ENCODE peak calls at places on chromosomes 4 and X, in ten cellular contexts. C, X, E, O, D, P, R, G, W and Q are unnamed samples.

GRCh38 chr4:25234390-25235367 is 846 bp downstream of the PI4K2B start:
- DNase-seq in C (peak), X (peak), E (no peak), O (peak), D (peak), P (peak), R (peak), G (peak), W (peak), Q (peak)

GRCh38 chr4:141636077-141636770 is at the start of gene IL15:
- DNase-seq in C (peak), X (no peak), E (peak), O (peak), D (peak), P (peak), R (peak), G (peak), W (peak), Q (peak)

GRCh38 chr4:142984871-142985585 is 138.9 kb upstream of the INPP4B start:
- DNase-seq in C (peak), X (no peak), E (peak), O (no peak), D (no peak), P (peak), R (peak), G (no peak), W (peak), Q (peak)

GRCh38 chrX:75784689-75785491 is at the start of gene MAGEE2:
- DNase-seq in C (no peak), X (no peak), E (no peak), O (no peak), D (peak), P (no peak), R (peak), G (no peak), W (no peak), Q (no peak)

GRCh38 chr4:150949943-150950342 is 65.1 kb downstream of the LRBA start:
- DNase-seq in C (no peak), X (no peak), E (no peak), O (no peak), D (no peak), P (no peak), R (no peak), G (no peak), W (no peak), Q (no peak)

GRCh38 chr4:120812216-120812615 is 110.3 kb downstream of the PRDM5 start:
- DNase-seq in C (no peak), X (no peak), E (no peak), O (no peak), D (no peak), P (peak), R (no peak), G (no peak), W (no peak), Q (no peak)

GRCh38 chrX:74446876-74447275 is 25.6 kb downstream of the SLC16A2 start:
- DNase-seq in C (no peak), X (no peak), E (no peak), O (no peak), D (no peak), P (no peak), R (no peak), G (no peak), W (no peak), Q (no peak)

GRCh38 chr4:7917669-7918068 is 22.0 kb downstream of the AFAP1 start:
- DNase-seq in C (no peak), X (no peak), E (no peak), O (no peak), D (no peak), P (no peak), R (no peak), G (no peak), W (no peak), Q (no peak)

GRCh38 chrX:44152867-44153266 is 179.7 kb upstream of the NDP start:
- DNase-seq in C (no peak), X (no peak), E (no peak), O (no peak), D (no peak), P (peak), R (no peak), G (no peak), W (no peak), Q (peak)

GRCh38 chr4:122930877-122931276 is 8.5 kb upstream of the NUDT6 start:
- DNase-seq in C (peak), X (no peak), E (no peak), O (no peak), D (no peak), P (peak), R (no peak), G (no peak), W (no peak), Q (peak)

GRCh38 chr4:135065366-135065765 is 863.8 kb upstream of the PABPC4L start:
- DNase-seq in C (no peak), X (no peak), E (no peak), O (no peak), D (no peak), P (peak), R (no peak), G (no peak), W (no peak), Q (no peak)

GRCh38 chr4:158812133-158812532 is 43.3 kb downstream of the FNIP2 start:
- DNase-seq in C (no peak), X (no peak), E (no peak), O (no peak), D (no peak), P (no peak), R (no peak), G (no peak), W (no peak), Q (no peak)

GRCh38 chrX:120459313-120459712 is 9.8 kb downstream of the LAMP2 start:
- DNase-seq in C (no peak), X (no peak), E (no peak), O (no peak), D (no peak), P (no peak), R (no peak), G (no peak), W (no peak), Q (no peak)

GRCh38 chrX:48684134-48684533 is 535 bp downstream of the WAS start:
- DNase-seq in C (no peak), X (no peak), E (no peak), O (no peak), D (no peak), P (no peak), R (no peak), G (no peak), W (no peak), Q (no peak)

GRCh38 chrX:22090181-22090580 is 58.1 kb downstream of the PHEX start:
- DNase-seq in C (no peak), X (peak), E (no peak), O (no peak), D (no peak), P (peak), R (no peak), G (no peak), W (no peak), Q (peak)

GRCh38 chr4:51960486-51960885 is 59.7 kb downstream of the LRRC66 start:
- DNase-seq in C (no peak), X (no peak), E (no peak), O (no peak), D (no peak), P (no peak), R (no peak), G (no peak), W (no peak), Q (peak)

GRCh38 chrX:132967049-132967448 is 8.6 kb upstream of the HS6ST2 start:
- DNase-seq in C (no peak), X (no peak), E (no peak), O (no peak), D (no peak), P (no peak), R (no peak), G (no peak), W (no peak), Q (no peak)

GRCh38 chr4:184444215-184444952 is 30.0 kb downstream of the IRF2 start:
- DNase-seq in C (no peak), X (no peak), E (no peak), O (no peak), D (no peak), P (peak), R (no peak), G (no peak), W (no peak), Q (no peak)

GRCh38 chr4:148834804-148835598 is 392.8 kb upstream of the NR3C2 start:
- DNase-seq in C (peak), X (no peak), E (no peak), O (no peak), D (no peak), P (peak), R (no peak), G (no peak), W (no peak), Q (peak)

GRCh38 chr4:185461565-185461964 is 10.0 kb downstream of the CCDC110 start:
- DNase-seq in C (no peak), X (no peak), E (no peak), O (no peak), D (no peak), P (no peak), R (no peak), G (no peak), W (no peak), Q (no peak)

GRCh38 chrX:53471346-53471745 is 37.2 kb upstream of the HSD17B10 start:
- DNase-seq in C (no peak), X (no peak), E (no peak), O (no peak), D (no peak), P (no peak), R (no peak), G (no peak), W (no peak), Q (no peak)

GRCh38 chr4:139919513-139919912 is 234.5 kb downstream of the MAML3 start:
- DNase-seq in C (peak), X (no peak), E (no peak), O (no peak), D (no peak), P (peak), R (no peak), G (no peak), W (no peak), Q (no peak)

GRCh38 chr4:7487464-7487863 is 52.7 kb upstream of the PSAPL1 start:
- DNase-seq in C (no peak), X (no peak), E (no peak), O (no peak), D (no peak), P (no peak), R (peak), G (no peak), W (no peak), Q (no peak)

GRCh38 chr4:94372579-94372978 is 29.9 kb upstream of the HPGDS start:
- DNase-seq in C (no peak), X (no peak), E (no peak), O (no peak), D (no peak), P (no peak), R (no peak), G (no peak), W (no peak), Q (no peak)

GRCh38 chr4:27148211-27148895 is 287.7 kb downstream of the STIM2 start:
- DNase-seq in C (no peak), X (no peak), E (no peak), O (no peak), D (no peak), P (peak), R (no peak), G (no peak), W (no peak), Q (no peak)

GRCh38 chr4:88791274-88791673 is 93.6 kb upstream of the NAP1L5 start:
- DNase-seq in C (no peak), X (no peak), E (no peak), O (no peak), D (no peak), P (peak), R (no peak), G (no peak), W (peak), Q (peak)

DNA sequence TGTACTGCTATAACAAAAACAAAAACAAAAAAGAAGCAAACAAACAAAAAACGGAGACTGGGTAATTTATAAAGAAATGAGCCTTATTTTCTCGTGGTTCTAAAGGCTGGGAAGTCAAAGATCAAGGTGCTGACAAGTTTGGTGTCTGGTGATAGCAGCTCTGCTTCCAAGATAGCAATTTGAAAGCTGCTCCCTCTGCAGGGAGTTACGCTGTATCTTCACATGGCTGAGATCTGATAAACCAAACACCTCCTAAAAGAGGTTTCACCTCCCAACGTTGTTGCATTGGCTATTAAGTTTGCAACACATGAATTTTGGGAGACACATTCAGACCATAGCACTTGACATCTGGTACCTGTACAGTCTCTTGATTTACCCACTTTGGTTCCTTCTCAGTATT is 854.2 kb downstream of the CENPC start:
- DNase-seq in C (no peak), X (no peak), E (no peak), O (no peak), D (no peak), P (no peak), R (no peak), G (no peak), W (no peak), Q (peak)
- TF ChIP-seq CTCF in C (no peak), X (no peak), E (no peak), O (no peak), D (no peak), P (no peak), R (no peak), G (no peak), W (no peak), Q (peak)

GRCh38 chrX:27622883-27623282 is 32.7 kb downstream of the DCAF8L2 start:
- DNase-seq in C (no peak), X (no peak), E (no peak), O (no peak), D (no peak), P (no peak), R (no peak), G (no peak), W (no peak), Q (no peak)

GRCh38 chrX:27619459-27619858 is 29.3 kb downstream of the DCAF8L2 start:
- DNase-seq in C (no peak), X (no peak), E (no peak), O (no peak), D (no peak), P (peak), R (no peak), G (no peak), W (no peak), Q (no peak)

DNA sequence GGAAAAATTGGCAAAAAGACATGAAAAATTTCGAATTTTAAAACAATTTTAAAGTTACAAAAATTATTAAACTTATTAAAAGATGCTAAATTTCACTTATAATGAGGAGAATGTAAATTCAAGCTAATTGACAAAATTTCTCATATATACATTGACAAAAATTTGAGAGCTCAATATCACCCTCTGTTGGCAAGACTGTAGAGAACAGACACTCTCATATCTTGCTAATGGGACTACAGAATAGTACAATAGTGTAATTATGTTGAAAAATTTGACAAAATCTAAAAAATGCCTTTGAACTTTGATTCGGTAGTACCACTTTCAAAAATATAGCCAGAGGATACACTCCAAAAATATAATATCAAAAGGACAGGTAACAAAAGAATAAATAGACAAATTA is 29.8 kb downstream of the DCAF8L2 start:
- DNase-seq in C (peak), X (no peak), E (no peak), O (no peak), D (no peak), P (peak), R (no peak), G (no peak), W (peak), Q (peak)
- TF ChIP-seq CTCF in C (peak), X (peak), E (no peak), O (no peak), D (no peak), P (no peak), R (peak), G (no peak), W (peak), Q (peak)

GRCh38 chr4:147421456-147421855 is 59.4 kb upstream of the EDNRA start:
- DNase-seq in C (no peak), X (no peak), E (no peak), O (no peak), D (no peak), P (no peak), R (no peak), G (no peak), W (no peak), Q (no peak)
- TF ChIP-seq CTCF in C (no peak), X (no peak), E (no peak), O (no peak), D (no peak), P (no peak), R (no peak), G (no peak), W (no peak), Q (no peak)

GRCh38 chr4:1354136-1354982 is 7.4 kb downstream of the UVSSA start:
- DNase-seq in C (no peak), X (no peak), E (no peak), O (no peak), D (no peak), P (no peak), R (no peak), G (no peak), W (no peak), Q (no peak)
- TF ChIP-seq CTCF in C (no peak), X (no peak), E (no peak), O (no peak), D (no peak), P (no peak), R (no peak), G (no peak), W (no peak), Q (no peak)

DNA sequence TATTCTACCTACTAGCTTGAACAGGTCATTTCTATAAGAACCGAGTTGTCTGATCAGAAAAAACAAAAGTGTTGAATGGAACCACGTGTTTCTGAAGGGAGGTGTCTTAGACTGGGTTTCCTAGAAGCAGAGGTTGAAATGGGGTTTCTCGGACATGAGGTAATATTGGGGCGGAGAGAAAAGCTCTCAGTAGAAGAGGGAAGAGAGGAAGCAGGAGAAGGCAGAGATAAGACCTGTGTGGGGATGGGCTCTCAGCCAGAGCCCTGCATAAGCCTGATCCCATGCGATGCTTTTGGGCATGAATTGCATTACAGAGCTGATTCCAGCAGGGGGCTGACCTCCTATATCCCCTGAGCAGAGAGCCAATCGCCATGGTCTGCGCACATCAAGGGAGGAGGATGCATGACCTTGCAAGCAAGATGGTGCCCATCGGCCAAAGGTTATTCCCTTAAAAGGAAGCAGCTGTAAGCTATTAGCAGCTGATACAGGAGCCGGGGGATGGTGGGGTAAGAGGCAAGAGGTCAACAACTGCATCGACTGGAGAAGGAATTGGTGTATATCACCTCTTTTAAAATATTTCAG is 7.7 kb downstream of the ANOS1 start:
- DNase-seq in C (no peak), X (no peak), E (no peak), O (no peak), D (no peak), P (no peak), R (peak), G (no peak), W (no peak), Q (no peak)
- TF ChIP-seq CTCF in C (peak), X (peak), E (peak), O (no peak), D (no peak), P (no peak), R (peak), G (no peak), W (no peak), Q (no peak)

GRCh38 chrX:87583679-87584078 is 66.1 kb downstream of the KLHL4 start:
- DNase-seq in C (peak), X (no peak), E (peak), O (no peak), D (no peak), P (no peak), R (peak), G (no peak), W (peak), Q (peak)

GRCh38 chrX:87582453-87582852 is 64.9 kb downstream of the KLHL4 start:
- DNase-seq in C (no peak), X (no peak), E (no peak), O (no peak), D (no peak), P (peak), R (no peak), G (no peak), W (no peak), Q (no peak)

GRCh38 chrX:87580862-87581261 is 63.3 kb downstream of the KLHL4 start:
- DNase-seq in C (peak), X (no peak), E (no peak), O (no peak), D (no peak), P (no peak), R (no peak), G (no peak), W (no peak), Q (no peak)

GRCh38 chrX:87578978-87579377 is 61.4 kb downstream of the KLHL4 start:
- DNase-seq in C (no peak), X (no peak), E (no peak), O (no peak), D (no peak), P (no peak), R (no peak), G (no peak), W (no peak), Q (no peak)
- TF ChIP-seq CTCF in C (peak), X (no peak), E (no peak), O (no peak), D (no peak), P (no peak), R (peak), G (no peak), W (no peak), Q (no peak)

GRCh38 chr4:2526559-2526958 is 9.9 kb upstream of the FAM193A start:
- DNase-seq in C (no peak), X (no peak), E (no peak), O (no peak), D (no peak), P (no peak), R (no peak), G (no peak), W (no peak), Q (no peak)
- TF ChIP-seq CTCF in C (no peak), X (no peak), E (peak), O (no peak), D (no peak), P (no peak), R (no peak), G (no peak), W (no peak), Q (peak)

GRCh38 chrX:152865232-152865920 is 32.5 kb upstream of the ZNF185 start:
- DNase-seq in C (no peak), X (no peak), E (no peak), O (peak), D (no peak), P (peak), R (no peak), G (no peak), W (no peak), Q (no peak)

GRCh38 chrX:152861826-152862225 is 31.0 kb downstream of the NSDHL start:
- DNase-seq in C (no peak), X (no peak), E (no peak), O (no peak), D (no peak), P (peak), R (no peak), G (no peak), W (no peak), Q (no peak)

GRCh38 chrX:152861116-152861515 is 30.3 kb downstream of the NSDHL start:
- DNase-seq in C (no peak), X (peak), E (no peak), O (no peak), D (no peak), P (peak), R (no peak), G (no peak), W (no peak), Q (no peak)
- TF ChIP-seq CTCF in C (no peak), X (no peak), E (no peak), O (no peak), D (no peak), P (no peak), R (no peak), G (no peak), W (no peak), Q (no peak)

GRCh38 chr4:93103042-93103441 is 725.5 kb upstream of the ATOH1 start:
- DNase-seq in C (no peak), X (no peak), E (no peak), O (no peak), D (no peak), P (no peak), R (no peak), G (no peak), W (no peak), Q (no peak)
- TF ChIP-seq CTCF in C (no peak), X (no peak), E (no peak), O (no peak), D (no peak), P (no peak), R (no peak), G (no peak), W (no peak), Q (no peak)